ENCODE peak calls at places on chromosomes 7 and 10, in ten cellular contexts. Y is lower leg skin, J is IMR-90, D is right lobe of liver, K is heart left ventricle, N is HCT116, A is transverse colon, B is K562, F is ovary, X is thyroid gland. G is an unnamed sample.

GRCh38 chr10:74598891-74599566 is 227.4 kb upstream of the KAT6B start:
- DNase-seq in Y (no peak), A (no peak), D (no peak), F (no peak), J (peak; percentile 47), B (no peak), X (no peak), K (no peak), N (no peak), G (no peak)

GRCh38 chr10:69049564-69049955 is 38.3 kb upstream of the SRGN start:
- DNase-seq in B (no peak), X (no peak), Y (no peak), F (no peak), A (no peak), D (no peak), N (no peak), K (no peak), J (no peak), G (no peak)

GRCh38 chr10:133567119-133567518 is 1.7 kb upstream of the SYCE1 start:
- DNase-seq in F (no peak), X (no peak), A (no peak), D (no peak), N (no peak), B (no peak), J (no peak), K (no peak), Y (peak; percentile 54), G (no peak)

GRCh38 chr7:155887174-155887525 is 74.9 kb upstream of the SHH start:
- DNase-seq in A (no peak), D (no peak), J (no peak), B (no peak), Y (no peak), F (no peak), N (no peak), K (no peak), X (no peak), G (no peak)

GRCh38 chr10:4407783-4408182 is 418.2 kb upstream of the AKR1E2 start:
- DNase-seq in X (no peak), F (no peak), A (no peak), J (peak; percentile 85), B (no peak), N (peak; percentile 34), Y (no peak), K (no peak), D (no peak), G (no peak)

GRCh38 chr10:121576139-121576538 is 22.1 kb downstream of the FGFR2 start:
- DNase-seq in A (no peak), B (no peak), K (no peak), J (no peak), D (no peak), X (no peak), F (no peak), Y (no peak), N (no peak), G (no peak)

GRCh38 chr10:125977206-125977605 is 80.8 kb downstream of the FANK1 start:
- DNase-seq in K (no peak), J (no peak), D (no peak), F (no peak), B (no peak), N (peak; percentile 22), X (no peak), A (no peak), Y (no peak), G (peak; percentile 34)

GRCh38 chr7:142556745-142557144 is 192.5 kb upstream of the PRSS1 start:
- DNase-seq in N (peak; percentile 71), K (peak; percentile 25), X (peak; percentile 53), J (peak; percentile 99), B (peak; percentile 44), F (no peak), A (peak; percentile 18), Y (peak; percentile 87), D (peak; percentile 78), G (peak; percentile 62)

GRCh38 chr7:77537595-77538185 is 595 bp downstream of the PTPN12 start:
- DNase-seq in K (peak; percentile 45), A (peak; percentile 47), D (peak; percentile 54), X (peak; percentile 59), F (peak; percentile 48), Y (peak; percentile 87), J (no peak), N (no peak), B (peak; percentile 63), G (peak; percentile 52)

GRCh38 chr7:77538186-77538907 is 1.3 kb downstream of the PTPN12 start:
- DNase-seq in D (peak; percentile 84), N (peak; percentile 90), B (peak; percentile 75), K (peak; percentile 89), A (peak; percentile 89), X (peak; percentile 81), F (peak; percentile 92), Y (peak; percentile 96), J (peak; percentile 93), G (peak; percentile 66)

GRCh38 chr7:77536017-77536412 is 1.1 kb upstream of the PTPN12 start:
- DNase-seq in B (no peak), K (no peak), N (no peak), F (no peak), D (no peak), A (no peak), J (no peak), Y (no peak), X (peak; percentile 27), G (no peak)

GRCh38 chr7:77536413-77537135 is 521 bp upstream of the PTPN12 start:
- DNase-seq in X (peak; percentile 98), Y (peak; percentile 99), A (peak; percentile 99), J (peak; percentile 93), B (peak; percentile 98), D (peak; percentile 100), F (peak; percentile 97), K (peak; percentile 99), N (peak; percentile 88), G (peak; percentile 97)

DNA sequence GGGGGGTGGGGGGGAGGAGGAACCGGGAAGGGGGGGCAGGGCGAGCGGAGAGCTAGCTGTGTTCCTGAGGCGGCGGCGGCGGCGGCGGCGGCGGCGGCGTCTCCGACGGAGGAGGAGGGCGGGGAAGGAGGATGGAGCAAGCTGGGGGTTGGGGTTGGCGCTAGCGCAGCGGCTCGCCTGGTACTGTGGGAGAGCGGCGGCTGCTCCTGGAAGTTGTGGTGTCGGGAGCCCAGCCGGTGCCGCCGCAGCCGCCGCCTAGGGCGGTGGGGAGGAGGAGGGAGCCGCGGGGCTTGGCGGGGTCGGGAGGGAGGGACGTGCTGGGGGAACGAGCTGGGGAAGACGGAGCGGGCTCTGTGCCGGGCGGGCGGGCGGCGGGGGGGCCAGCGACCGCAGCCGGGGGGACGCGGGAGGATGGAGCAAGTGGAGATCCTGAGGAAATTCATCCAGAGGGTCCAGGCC is at the start of gene PTPN12:
- DNase-seq in X (no peak), Y (peak; percentile 95), B (no peak), N (no peak), A (no peak), J (no peak), F (peak; percentile 77), K (no peak), D (no peak), G (no peak)
- TF ChIP-seq POLR2A in X (no peak), Y (no peak), B (no peak), N (no peak), A (no peak), J (no peak), F (no peak), K (no peak), D (no peak), G (no peak)

GRCh38 chr7:2872296-2872874 is 28.3 kb upstream of the GNA12 start:
- DNase-seq in J (no peak), N (no peak), B (no peak), D (no peak), K (no peak), X (no peak), A (no peak), Y (no peak), F (no peak), G (no peak)

GRCh38 chr7:2873686-2874551 is 29.8 kb upstream of the GNA12 start:
- DNase-seq in A (no peak), Y (no peak), N (peak; percentile 81), B (peak; percentile 64), K (no peak), X (no peak), J (peak; percentile 95), F (no peak), D (no peak), G (no peak)

GRCh38 chr7:2869981-2870380 is 25.9 kb upstream of the GNA12 start:
- DNase-seq in K (no peak), B (no peak), A (no peak), Y (no peak), X (no peak), N (no peak), D (no peak), F (peak; percentile 45), J (no peak), G (no peak)

GRCh38 chr7:2873146-2873545 is 29.0 kb upstream of the GNA12 start:
- DNase-seq in X (peak; percentile 42), A (no peak), B (no peak), J (no peak), D (peak; percentile 61), Y (no peak), N (no peak), F (no peak), K (no peak), G (no peak)

DNA sequence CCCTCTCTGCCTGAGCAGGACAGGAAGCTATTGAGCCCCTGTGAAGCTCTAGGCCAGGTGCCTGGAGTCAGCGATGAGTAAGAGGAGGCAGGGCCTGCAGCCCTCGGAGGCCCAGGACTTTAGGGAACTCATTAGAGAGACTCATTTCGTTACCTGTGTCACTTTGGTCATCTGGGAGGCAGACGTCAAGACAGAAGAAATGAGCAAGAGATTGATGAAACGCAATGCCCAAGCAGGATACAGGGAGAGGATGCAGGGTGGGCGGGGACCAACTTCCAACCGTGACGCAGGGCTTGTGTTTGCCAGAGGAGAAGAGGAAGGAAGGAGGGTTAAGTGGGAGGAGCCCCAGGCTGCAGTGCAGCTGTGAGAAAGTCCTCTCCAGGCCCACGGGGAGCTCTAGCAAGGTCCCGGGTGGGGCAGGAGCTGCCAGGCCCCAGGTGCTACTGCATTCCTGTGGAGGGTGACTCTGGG is 26.4 kb upstream of the GNA12 start:
- DNase-seq in J (peak; percentile 61), N (peak; percentile 39), D (peak; percentile 74), B (no peak), X (peak; percentile 40), A (peak; percentile 61), F (peak; percentile 90), K (peak; percentile 77), Y (peak; percentile 95), G (no peak)
- TF ChIP-seq POLR2A in J (no peak), N (no peak), D (no peak), B (no peak), X (no peak), A (no peak), F (no peak), K (no peak), Y (no peak), G (no peak)

DNA sequence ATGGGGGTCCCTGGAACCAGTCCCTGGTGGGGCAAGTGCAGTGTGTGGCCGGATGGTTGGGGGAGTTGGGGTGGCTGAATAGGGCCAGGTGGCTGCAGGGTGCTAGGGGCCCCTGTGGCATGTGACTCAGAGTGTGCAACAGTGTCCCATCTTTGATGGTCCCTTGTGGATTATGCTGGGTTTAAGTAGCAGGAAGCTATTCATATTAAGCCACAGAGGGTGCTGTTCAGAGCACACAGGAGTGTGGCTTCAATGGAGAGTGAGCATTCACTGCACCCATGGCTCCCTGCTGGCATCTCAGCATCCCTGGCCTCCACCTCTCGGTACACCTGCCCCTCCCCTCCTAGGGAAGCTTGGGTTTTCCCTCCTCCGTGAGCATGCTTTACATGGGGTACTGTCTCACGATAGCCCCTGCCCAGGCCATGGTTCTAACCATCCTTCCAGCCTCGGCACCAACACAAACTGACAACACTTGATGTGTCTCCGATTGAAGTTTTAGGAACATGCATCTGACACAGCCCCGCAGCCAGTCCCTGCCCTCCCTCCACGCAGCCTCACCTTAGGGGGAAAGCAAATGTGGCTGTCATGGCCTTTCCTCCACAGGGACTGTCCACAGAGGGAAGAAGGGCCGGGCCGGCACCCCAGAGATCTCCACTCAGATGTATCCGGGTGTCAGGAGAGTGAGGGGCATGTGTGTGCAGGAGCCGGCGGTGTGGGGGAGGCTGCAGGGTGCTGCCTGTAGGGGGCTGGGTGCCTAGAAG is 30.4 kb upstream of the PPIF start:
- DNase-seq in Y (no peak), B (no peak), K (no peak), N (no peak), A (no peak), J (peak; percentile 29), F (peak; percentile 19), D (no peak), X (no peak), G (no peak)
- TF ChIP-seq POLR2A in Y (no peak), B (no peak), K (no peak), N (no peak), A (no peak), J (no peak), F (no peak), D (no peak), X (no peak), G (no peak)

GRCh38 chr7:25952277-25953057 is 199.5 kb upstream of the NFE2L3 start:
- DNase-seq in F (no peak), X (no peak), D (peak; percentile 76), J (no peak), N (no peak), A (no peak), B (no peak), K (no peak), Y (no peak), G (no peak)

GRCh38 chr7:25950488-25951413 is 201.2 kb upstream of the NFE2L3 start:
- DNase-seq in J (peak; percentile 4), A (peak; percentile 96), X (peak; percentile 96), F (peak; percentile 95), B (no peak), K (peak; percentile 79), N (peak; percentile 79), Y (peak; percentile 99), D (peak; percentile 95), G (peak; percentile 94)

GRCh38 chr7:25953859-25954258 is 198.1 kb upstream of the NFE2L3 start:
- DNase-seq in A (no peak), B (no peak), Y (no peak), K (no peak), F (no peak), J (no peak), X (no peak), D (no peak), N (no peak), G (no peak)

GRCh38 chr7:25949672-25950487 is 202.1 kb upstream of the NFE2L3 start:
- DNase-seq in F (no peak), B (peak; percentile 32), J (no peak), A (peak; percentile 65), K (no peak), Y (peak; percentile 86), N (no peak), D (peak; percentile 47), X (peak; percentile 40), G (peak; percentile 47)

GRCh38 chr7:25951414-25952276 is 200.4 kb upstream of the NFE2L3 start:
- DNase-seq in X (peak; percentile 27), J (no peak), F (peak; percentile 23), A (no peak), Y (peak; percentile 86), D (no peak), N (no peak), B (peak; percentile 95), K (no peak), G (peak; percentile 28)
- TF ChIP-seq POLR2A in X (peak; percentile 78), J (no peak), F (no peak), A (peak; percentile 97), Y (no peak), D (peak; percentile 95), N (no peak), B (no peak), K (no peak), G (no peak)

G was measured in erythroblast.